ENCODE peak calls at places on chromosomes 5 and 9, in five cellular contexts. Y is NT2/D1, T is HepG2, F is H1, Q is GM12878. E is an unnamed sample.

GRCh38 chr9:8012986-8013385 is 213.4 kb upstream of the DMAC1 start:
- DNase-seq in Y (no peak), T (no peak), F (peak; percentile 15), Q (no peak), E (no peak)

GRCh38 chr5:90356612-90357011 is 52.9 kb downstream of the CETN3 start:
- DNase-seq in Y (no peak), T (no peak), F (no peak), Q (no peak), E (peak; percentile 18)

GRCh38 chr9:135039266-135039870 is 48.1 kb upstream of the OLFM1 start:
- DNase-seq in Y (no peak), T (no peak), F (no peak), Q (no peak), E (no peak)

GRCh38 chr9:91217388-91217787 is 144.3 kb downstream of the AUH start:
- DNase-seq in Y (no peak), T (no peak), F (no peak), Q (no peak), E (no peak)

GRCh38 chr9:21831841-21832509 is 29.5 kb downstream of the MTAP start:
- DNase-seq in Y (no peak), T (no peak), F (no peak), Q (peak; percentile 71), E (no peak)

GRCh38 chr5:144275329-144275728 is 104.7 kb downstream of the KCTD16 start:
- DNase-seq in Y (no peak), T (no peak), F (no peak), Q (no peak), E (no peak)

GRCh38 chr9:136489731-136490130 is 6.9 kb upstream of the SEC16A start:
- DNase-seq in Y (no peak), T (no peak), F (no peak), Q (no peak), E (no peak)

GRCh38 chr5:453725-454481 is 10.9 kb downstream of the EXOC3 start:
- DNase-seq in Y (no peak), T (no peak), F (no peak), Q (no peak), E (no peak)

GRCh38 chr9:14063799-14064198 is 250.1 kb downstream of the NFIB start:
- DNase-seq in Y (no peak), T (no peak), F (no peak), Q (no peak), E (no peak)

GRCh38 chr5:128019391-128019790 is 64.2 kb upstream of the SLC12A2 start:
- DNase-seq in Y (no peak), T (no peak), F (no peak), Q (no peak), E (no peak)

GRCh38 chr5:128015478-128015877 is 68.1 kb upstream of the SLC12A2 start:
- DNase-seq in Y (no peak), T (no peak), F (no peak), Q (no peak), E (no peak)

GRCh38 chr5:128015978-128016377 is 67.6 kb upstream of the SLC12A2 start:
- DNase-seq in Y (no peak), T (no peak), F (no peak), Q (no peak), E (no peak)

GRCh38 chr5:128020012-128020411 is 63.6 kb upstream of the SLC12A2 start:
- DNase-seq in Y (no peak), T (no peak), F (no peak), Q (no peak), E (no peak)

GRCh38 chr5:128021411-128021810 is 62.2 kb upstream of the SLC12A2 start:
- DNase-seq in Y (no peak), T (no peak), F (no peak), Q (no peak), E (no peak)
- TF ChIP-seq SUZ12 in Y (no peak), T (no peak), F (no peak), Q (no peak), E (no peak)

GRCh38 chr5:151483647-151484046 is 36.2 kb downstream of the SLC36A1 start:
- DNase-seq in Y (no peak), T (no peak), F (no peak), Q (no peak), E (no peak)

GRCh38 chr5:151480859-151481258 is 33.5 kb downstream of the SLC36A1 start:
- DNase-seq in Y (no peak), T (no peak), F (no peak), Q (no peak), E (no peak)

GRCh38 chr5:151483176-151483575 is 35.8 kb downstream of the SLC36A1 start:
- DNase-seq in Y (no peak), T (no peak), F (no peak), Q (no peak), E (no peak)

GRCh38 chr5:151477106-151477505 is 29.7 kb downstream of the SLC36A1 start:
- DNase-seq in Y (no peak), T (no peak), F (no peak), Q (no peak), E (no peak)

GRCh38 chr5:151480384-151480783 is 33.0 kb downstream of the SLC36A1 start:
- DNase-seq in Y (no peak), T (no peak), F (no peak), Q (no peak), E (no peak)
- TF ChIP-seq SUZ12 in Y (no peak), T (no peak), F (no peak), Q (no peak), E (no peak)

GRCh38 chr9:34985311-34985899 is 4.1 kb upstream of the DNAJB5 start:
- DNase-seq in Y (peak; percentile 71), T (peak; percentile 57), F (no peak), Q (no peak), E (peak; percentile 56)
- TF ChIP-seq SUZ12 in Y (no peak), T (no peak), F (no peak), Q (no peak), E (no peak)

GRCh38 chr5:178115835-178116405 is 2.6 kb downstream of the N4BP3 start:
- DNase-seq in Y (no peak), T (no peak), F (no peak), Q (no peak), E (no peak)

GRCh38 chr5:178117911-178118310 is 4.6 kb downstream of the N4BP3 start:
- DNase-seq in Y (no peak), T (no peak), F (no peak), Q (no peak), E (no peak)

GRCh38 chr5:178118345-178118744 is 5.0 kb downstream of the N4BP3 start:
- DNase-seq in Y (no peak), T (no peak), F (no peak), Q (no peak), E (no peak)

GRCh38 chr5:178115136-178115834 is 2.0 kb downstream of the N4BP3 start:
- DNase-seq in Y (peak; percentile 72), T (no peak), F (peak; percentile 63), Q (no peak), E (no peak)

DNA sequence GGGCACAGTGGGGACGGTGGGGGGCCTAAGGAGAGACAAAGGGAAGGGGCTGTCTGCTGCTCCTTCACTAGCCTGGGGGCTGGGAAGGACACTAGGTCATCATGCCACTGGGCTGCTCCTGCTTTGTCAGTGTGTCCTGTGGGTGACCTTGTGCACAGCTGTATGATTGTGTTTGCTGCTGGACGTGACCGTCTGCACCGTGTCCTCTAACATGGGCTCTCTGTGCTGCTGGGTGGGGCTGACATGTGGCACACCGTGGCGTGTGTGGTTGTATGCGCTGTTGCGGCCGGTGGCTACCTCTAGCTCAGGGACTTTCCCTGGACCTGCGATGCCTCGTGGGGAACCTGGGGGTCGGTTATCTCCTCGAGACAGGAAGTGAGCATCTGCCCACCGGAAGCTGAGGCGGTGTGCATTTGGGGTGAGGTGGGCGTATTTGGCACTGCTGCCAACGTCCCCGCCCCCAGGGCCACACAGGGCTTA is 3.1 kb downstream of the N4BP3 start:
- DNase-seq in Y (no peak), T (no peak), F (no peak), Q (peak; percentile 87), E (no peak)
- TF ChIP-seq SUZ12 in Y (no peak), T (no peak), F (no peak), Q (no peak), E (no peak)

GRCh38 chr5:176685010-176685409 is 37.7 kb downstream of the TSPAN17 start:
- DNase-seq in Y (no peak), T (no peak), F (no peak), Q (no peak), E (no peak)
- TF ChIP-seq SUZ12 in Y (no peak), T (no peak), F (no peak), Q (no peak), E (no peak)

GRCh38 chr9:106877345-106877744 is 14.4 kb downstream of the ZNF462 start:
- DNase-seq in Y (no peak), T (no peak), F (no peak), Q (no peak), E (no peak)

GRCh38 chr9:106872641-106873040 is 9.7 kb downstream of the ZNF462 start:
- DNase-seq in Y (no peak), T (no peak), F (no peak), Q (no peak), E (no peak)

GRCh38 chr9:106875548-106875947 is 12.6 kb downstream of the ZNF462 start:
- DNase-seq in Y (no peak), T (no peak), F (no peak), Q (no peak), E (no peak)

GRCh38 chr9:106874031-106874430 is 11.1 kb downstream of the ZNF462 start:
- DNase-seq in Y (no peak), T (no peak), F (no peak), Q (no peak), E (no peak)

GRCh38 chr9:106874657-106875056 is 11.7 kb downstream of the ZNF462 start:
- DNase-seq in Y (no peak), T (no peak), F (no peak), Q (no peak), E (no peak)
- TF ChIP-seq SUZ12 in Y (no peak), T (no peak), F (no peak), Q (no peak), E (no peak)

DNA sequence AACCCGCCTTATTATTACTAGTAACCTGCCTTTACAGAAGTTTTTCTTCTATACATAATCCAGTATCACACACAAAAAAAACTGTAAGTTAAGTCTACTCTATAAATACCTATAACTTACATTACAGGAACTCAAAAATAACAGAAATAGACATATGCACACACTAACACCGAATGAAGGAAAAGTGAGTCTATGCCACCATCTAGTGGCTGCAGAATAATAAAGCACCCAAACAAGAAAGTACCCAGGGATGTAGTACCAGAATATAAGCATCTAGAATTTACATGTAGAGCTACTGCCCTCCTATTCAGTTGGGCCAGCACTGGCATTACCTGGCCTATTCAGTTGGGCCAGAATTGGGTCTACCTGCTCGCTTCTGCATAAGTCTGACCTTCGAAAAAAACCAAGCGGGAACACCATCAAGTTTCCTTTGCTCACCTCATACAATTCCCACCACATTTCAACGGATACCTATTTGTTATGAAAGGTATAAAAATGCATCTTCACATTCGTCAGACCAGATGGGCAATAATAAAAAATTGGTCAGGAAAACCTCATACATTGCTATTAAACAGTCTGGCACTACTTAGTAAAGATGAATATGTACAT is 4.0 kb upstream of the NIPSNAP3A start:
- DNase-seq in Y (peak; percentile 18), T (peak; percentile 68), F (no peak), Q (peak; percentile 58), E (peak; percentile 45)
- TF ChIP-seq SUZ12 in Y (no peak), T (no peak), F (no peak), Q (no peak), E (no peak)

E was measured in HEK293T.